ENCODE peak calls at places on chromosome 10, in nine cellular contexts. E is PC-3, Q is hepatocyte, G is GM23248, V is HCT116, M is neural progenitor cell, H is GM23338, U is MM.1S, J is SK-N-SH. R is an unnamed sample.
A peak's percentile ranks its signal among the peaks of the same experiment; 100 is the strongest.

GRCh38 chr10:114811769-114812353 is 9.7 kb upstream of the FHIP2A start:
- DNase-seq in E (no peak), Q (no peak), G (peak; percentile 14), V (no peak), M (no peak), H (no peak), U (no peak), J (no peak), R (no peak)

GRCh38 chr10:490256-490655 is 199.2 kb downstream of the DIP2C start:
- DNase-seq in E (no peak), Q (no peak), G (peak; percentile 63), V (no peak), M (no peak), H (no peak), U (no peak), J (no peak), R (no peak)

GRCh38 chr10:120477006-120477722 is 20.1 kb downstream of the PLPP4 start:
- DNase-seq in E (no peak), Q (peak; percentile 25), G (peak; percentile 86), V (no peak), M (no peak), H (no peak), U (no peak), J (no peak), R (no peak)

GRCh38 chr10:94549221-94549620 is 3.6 kb downstream of the HELLS start:
- DNase-seq in E (no peak), Q (no peak), G (no peak), V (no peak), M (no peak), H (peak; percentile 44), U (no peak), J (no peak), R (no peak)

GRCh38 chr10:3784510-3785250 is at the start of gene KLF6:
- DNase-seq in E (no peak), Q (peak; percentile 48), G (peak; percentile 65), V (no peak), M (peak; percentile 67), H (peak; percentile 37), U (peak; percentile 49), J (peak; percentile 67), R (peak; percentile 53)

GRCh38 chr10:73061743-73062142 is 34.9 kb downstream of the P4HA1 start:
- DNase-seq in E (no peak), Q (no peak), G (no peak), V (no peak), M (no peak), H (no peak), U (no peak), J (no peak), R (no peak)

GRCh38 chr10:103633846-103634245 is 140.3 kb downstream of the NEURL1 start:
- DNase-seq in E (no peak), Q (no peak), G (no peak), V (no peak), M (no peak), H (no peak), U (no peak), J (no peak), R (no peak)

GRCh38 chr10:115827650-115828049 is 445.4 kb downstream of the GFRA1 start:
- DNase-seq in E (no peak), Q (no peak), G (peak; percentile 73), V (no peak), M (no peak), H (no peak), U (no peak), J (no peak), R (no peak)

GRCh38 chr10:63266337-63267327 is 133.5 kb downstream of the NRBF2 start:
- DNase-seq in E (peak; percentile 53), Q (no peak), G (peak; percentile 21), V (no peak), M (peak; percentile 8), H (peak; percentile 67), U (peak; percentile 18), J (no peak), R (peak; percentile 62)

GRCh38 chr10:71844084-71844483 is 7.0 kb downstream of the PSAP start:
- DNase-seq in E (no peak), Q (no peak), G (no peak), V (no peak), M (no peak), H (no peak), U (no peak), J (no peak), R (no peak)

GRCh38 chr10:97543025-97543546 is 29.5 kb upstream of the ANKRD2 start:
- DNase-seq in E (peak; percentile 88), Q (peak; percentile 85), G (peak; percentile 100), V (peak; percentile 85), M (no peak), H (no peak), U (no peak), J (no peak), R (no peak)
- TF ChIP-seq EZH2phosphoT487 in E (no peak), Q (no peak), G (no peak), V (no peak), M (no peak), H (no peak), U (no peak), J (no peak), R (no peak)

GRCh38 chr10:100814751-100815474 is 69.5 kb downstream of the PAX2 start:
- DNase-seq in E (no peak), Q (no peak), G (no peak), V (no peak), M (no peak), H (no peak), U (no peak), J (no peak), R (no peak)

GRCh38 chr10:100812978-100813377 is 67.6 kb downstream of the PAX2 start:
- DNase-seq in E (no peak), Q (no peak), G (no peak), V (no peak), M (no peak), H (no peak), U (no peak), J (no peak), R (no peak)

GRCh38 chr10:100816671-100817070 is 71.3 kb downstream of the PAX2 start:
- DNase-seq in E (no peak), Q (no peak), G (no peak), V (no peak), M (peak; percentile 95), H (peak; percentile 19), U (no peak), J (no peak), R (no peak)

GRCh38 chr10:100819424-100819823 is 74.0 kb downstream of the PAX2 start:
- DNase-seq in E (no peak), Q (no peak), G (no peak), V (no peak), M (no peak), H (no peak), U (no peak), J (no peak), R (no peak)

GRCh38 chr10:100817268-100817839 is 72.0 kb downstream of the PAX2 start:
- DNase-seq in E (no peak), Q (no peak), G (no peak), V (no peak), M (peak; percentile 70), H (peak; percentile 75), U (no peak), J (no peak), R (no peak)
- H3K27ac ChIP-seq in E (no peak overlapping the region), Q (no peak overlapping the region), G (no peak overlapping the region), V (no peak overlapping the region), M (no peak overlapping the region), H (no peak overlapping the region), U (no peak overlapping the region), J (no peak overlapping the region), R (no peak overlapping the region)

GRCh38 chr10:38118072-38118807 is 24.1 kb downstream of the ZNF37A start:
- DNase-seq in E (peak; percentile 6), Q (no peak), G (peak; percentile 43), V (peak; percentile 13), M (no peak), H (peak; percentile 5), U (no peak), J (no peak), R (no peak)
- TF ChIP-seq EZH2phosphoT487 in E (no peak), Q (no peak), G (no peak), V (no peak), M (no peak), H (no peak), U (no peak), J (no peak), R (no peak)

GRCh38 chr10:33334839-33335549 is 527 bp upstream of the NRP1 start:
- DNase-seq in E (peak; percentile 91), Q (peak; percentile 89), G (peak; percentile 93), V (peak; percentile 24), M (peak; percentile 86), H (peak; percentile 77), U (peak; percentile 54), J (peak; percentile 88), R (no peak)

GRCh38 chr10:33336606-33337334 is 2.3 kb upstream of the NRP1 start:
- DNase-seq in E (peak; percentile 87), Q (peak; percentile 53), G (peak; percentile 66), V (no peak), M (peak; percentile 64), H (peak; percentile 65), U (no peak), J (peak; percentile 74), R (no peak)

GRCh38 chr10:33335800-33336605 is 1.5 kb upstream of the NRP1 start:
- DNase-seq in E (peak; percentile 100), Q (peak; percentile 67), G (peak; percentile 84), V (no peak), M (peak; percentile 67), H (peak; percentile 70), U (no peak), J (peak; percentile 70), R (no peak)

GRCh38 chr10:33334170-33334838 is at the start of gene NRP1:
- DNase-seq in E (peak; percentile 97), Q (peak; percentile 47), G (peak; percentile 59), V (no peak), M (peak; percentile 70), H (peak; percentile 58), U (no peak), J (peak; percentile 65), R (no peak)

GRCh38 chr10:33335550-33335799 is 1.0 kb upstream of the NRP1 start:
- DNase-seq in E (peak; percentile 98), Q (no peak), G (peak; percentile 69), V (no peak), M (no peak), H (peak; percentile 24), U (no peak), J (no peak), R (no peak)
- H3K27ac ChIP-seq in E (peak overlapping the region; percentile 86), Q (peak overlapping the region; percentile 93), G (peak overlapping the region; percentile 86), V (peak overlapping the region; percentile 30), M (no peak overlapping the region), H (no peak overlapping the region), U (no peak overlapping the region), J (peak overlapping the region; percentile 79), R (no peak overlapping the region)